ENCODE peak calls at places on chromosomes 6 and 20, in five cellular contexts. W, H, E, Z and M are unnamed samples.

GRCh38 chr6:165660881-165661415 is 2.1 kb downstream of the PDE10A start:
- DNase-seq in W (no peak), H (no peak), E (no peak), Z (no peak), M (no peak)

GRCh38 chr6:134216304-134217029 is 101.4 kb downstream of the SGK1 start:
- DNase-seq in W (no peak), H (no peak), E (no peak), Z (no peak), M (no peak)

GRCh38 chr6:127177030-127177928 is 58.8 kb downstream of the RSPO3 start:
- DNase-seq in W (no peak), H (no peak), E (peak), Z (peak), M (peak)

GRCh38 chr6:111727798-111728197 is 122.1 kb upstream of the TRAF3IP2 start:
- DNase-seq in W (no peak), H (no peak), E (peak), Z (no peak), M (no peak)

GRCh38 chr6:45376310-45377040 is 1.3 kb downstream of the SUPT3H start:
- DNase-seq in W (no peak), H (no peak), E (peak), Z (no peak), M (no peak)

GRCh38 chr20:37511605-37512275 is 9.3 kb upstream of the NNAT start:
- DNase-seq in W (no peak), H (no peak), E (peak), Z (peak), M (no peak)

GRCh38 chr6:138943089-138943625 is 44.9 kb downstream of the REPS1 start:
- DNase-seq in W (no peak), H (no peak), E (no peak), Z (no peak), M (no peak)

GRCh38 chr20:50133474-50134217 is 19.9 kb downstream of the PEDS1 start:
- DNase-seq in W (no peak), H (peak), E (no peak), Z (no peak), M (no peak)

GRCh38 chr6:47655719-47656595 is 42.4 kb upstream of the ADGRF4 start:
- DNase-seq in W (no peak), H (no peak), E (peak), Z (peak), M (no peak)

GRCh38 chr20:54105653-54106052 is 35.3 kb upstream of the BCAS1 start:
- DNase-seq in W (no peak), H (no peak), E (no peak), Z (no peak), M (no peak)

GRCh38 chr20:20488388-20488787 is 120.5 kb downstream of the INSM1 start:
- DNase-seq in W (no peak), H (no peak), E (no peak), Z (no peak), M (no peak)

GRCh38 chr6:159043236-159043635 is 1.6 kb downstream of the TAGAP start:
- DNase-seq in W (no peak), H (no peak), E (no peak), Z (no peak), M (no peak)
- H3K4me3 ChIP-seq in W (peak), H (no peak), E (no peak), Z (no peak), M (no peak)

GRCh38 chr6:161117329-161117707 is 125.7 kb downstream of the MAP3K4 start:
- DNase-seq in W (no peak), H (no peak), E (no peak), Z (no peak), M (no peak)
- H3K4me3 ChIP-seq in W (no peak), H (no peak), E (no peak), Z (no peak), M (no peak)

DNA sequence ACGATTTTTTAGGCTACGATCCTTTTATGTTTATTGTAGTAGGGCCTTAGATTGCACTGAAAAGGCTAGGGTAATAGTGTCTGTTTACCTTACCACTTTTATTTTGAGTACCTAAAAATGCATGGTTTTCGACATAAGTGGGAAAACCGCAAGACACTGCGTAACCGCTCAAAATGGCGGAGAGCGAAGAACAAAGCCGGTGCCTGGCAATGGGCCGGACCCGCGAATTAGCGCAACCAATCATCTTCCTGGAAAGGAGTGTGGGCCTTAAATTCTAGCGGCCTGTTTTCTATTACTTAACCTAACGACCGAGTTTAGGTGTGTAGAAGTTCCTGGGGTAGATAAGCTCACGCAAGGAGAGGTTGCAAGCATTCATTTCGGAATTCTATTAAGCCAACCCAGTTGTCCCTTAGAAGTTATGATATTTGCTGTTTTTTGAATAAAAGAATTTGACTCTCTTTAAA is 118.0 kb downstream of the HFE start:
- DNase-seq in W (peak), H (peak), E (peak), Z (peak), M (peak)
- H3K4me3 ChIP-seq in W (peak), H (peak), E (peak), Z (peak), M (peak)

GRCh38 chr6:128696651-128697391 is 176.4 kb upstream of the PTPRK start:
- DNase-seq in W (no peak), H (no peak), E (peak), Z (peak), M (peak)
- H3K4me3 ChIP-seq in W (no peak), H (no peak), E (no peak), Z (no peak), M (no peak)

GRCh38 chr6:149990109-149990671 is 26.4 kb downstream of the ULBP1 start:
- DNase-seq in W (no peak), H (no peak), E (no peak), Z (no peak), M (no peak)
- H3K4me3 ChIP-seq in W (peak), H (no peak), E (no peak), Z (no peak), M (peak)